ENCODE peak calls at places on chromosomes 11 and 22, in five cellular contexts. One of them, this sample, is unnamed. For H3K36me3, the result is how much of the 10 kb centered on the place peaks cover.

GRCh38 chr11:18384157-18384641 is 10.2 kb upstream of the LDHA start:
- DNase-seq in stomach: peak
- DNase-seq in upper lobe of right lung: peak
- DNase-seq in tibial artery: peak
- DNase-seq in iPS DF 6.9: no peak
- DNase-seq in this sample: no peak

GRCh38 chr11:79768343-79768742 is 327.5 kb upstream of the TENM4 start:
- DNase-seq in iPS DF 6.9: no peak
- DNase-seq in upper lobe of right lung: no peak
- DNase-seq in tibial artery: no peak
- DNase-seq in stomach: peak
- DNase-seq in this sample: no peak

GRCh38 chr11:74154621-74155281 is 16.1 kb downstream of the C2CD3 start:
- DNase-seq in stomach: no peak
- DNase-seq in iPS DF 6.9: no peak
- DNase-seq in upper lobe of right lung: no peak
- DNase-seq in tibial artery: peak
- DNase-seq in this sample: no peak

GRCh38 chr22:17130199-17130598 is 9.0 kb upstream of the TMEM121B start:
- DNase-seq in tibial artery: no peak
- DNase-seq in iPS DF 6.9: no peak
- DNase-seq in stomach: no peak
- DNase-seq in upper lobe of right lung: no peak
- DNase-seq in this sample: no peak

GRCh38 chr11:118666331-118666730 is 13.1 kb downstream of the TREH start:
- DNase-seq in iPS DF 6.9: no peak
- DNase-seq in upper lobe of right lung: peak
- DNase-seq in tibial artery: no peak
- DNase-seq in stomach: no peak
- DNase-seq in this sample: no peak

GRCh38 chr11:3073029-3073435 is 15.8 kb upstream of the CARS1 start:
- DNase-seq in upper lobe of right lung: no peak
- DNase-seq in iPS DF 6.9: no peak
- DNase-seq in tibial artery: no peak
- DNase-seq in stomach: no peak
- DNase-seq in this sample: no peak

GRCh38 chr11:72230764-72231365 is 6.3 kb downstream of the INPPL1 start:
- DNase-seq in tibial artery: no peak
- DNase-seq in upper lobe of right lung: peak
- DNase-seq in iPS DF 6.9: no peak
- DNase-seq in stomach: peak
- DNase-seq in this sample: no peak

GRCh38 chr22:31607696-31608095 is 54.3 kb downstream of the PISD start:
- DNase-seq in stomach: no peak
- DNase-seq in upper lobe of right lung: no peak
- DNase-seq in tibial artery: no peak
- DNase-seq in iPS DF 6.9: no peak
- DNase-seq in this sample: no peak

GRCh38 chr11:113649311-113649710 is 56.8 kb downstream of the TMPRSS5 start:
- DNase-seq in stomach: no peak
- DNase-seq in iPS DF 6.9: no peak
- DNase-seq in upper lobe of right lung: no peak
- DNase-seq in tibial artery: no peak
- DNase-seq in this sample: no peak

GRCh38 chr11:13260963-13261599 is 16.5 kb upstream of the BMAL1 start:
- DNase-seq in tibial artery: peak
- DNase-seq in stomach: no peak
- DNase-seq in iPS DF 6.9: no peak
- DNase-seq in upper lobe of right lung: no peak
- DNase-seq in this sample: no peak

GRCh38 chr22:49788492-49788891 is 39.2 kb downstream of the BRD1 start:
- DNase-seq in iPS DF 6.9: no peak
- DNase-seq in stomach: peak
- DNase-seq in upper lobe of right lung: no peak
- DNase-seq in tibial artery: peak
- DNase-seq in this sample: no peak

GRCh38 chr11:126185200-126186030 is 26.0 kb downstream of the RPUSD4 start:
- DNase-seq in iPS DF 6.9: no peak
- DNase-seq in tibial artery: no peak
- DNase-seq in stomach: no peak
- DNase-seq in upper lobe of right lung: no peak
- DNase-seq in this sample: no peak

GRCh38 chr11:72971611-72972010 is 157.4 kb downstream of the ATG16L2 start:
- DNase-seq in tibial artery: no peak
- DNase-seq in iPS DF 6.9: no peak
- DNase-seq in stomach: no peak
- DNase-seq in upper lobe of right lung: no peak
- DNase-seq in this sample: no peak

GRCh38 chr11:70862093-70862492 is 390.3 kb downstream of the SHANK2 start:
- DNase-seq in iPS DF 6.9: no peak
- DNase-seq in upper lobe of right lung: no peak
- DNase-seq in stomach: no peak
- DNase-seq in tibial artery: no peak
- DNase-seq in this sample: no peak

GRCh38 chr11:65934014-65934413 is 11.3 kb upstream of the TSGA10IP start:
- DNase-seq in tibial artery: no peak
- DNase-seq in stomach: no peak
- DNase-seq in iPS DF 6.9: no peak
- DNase-seq in upper lobe of right lung: no peak
- DNase-seq in this sample: no peak

GRCh38 chr11:130606781-130607511 is 158.5 kb downstream of the ADAMTS15 start:
- DNase-seq in iPS DF 6.9: no peak
- DNase-seq in stomach: no peak
- DNase-seq in upper lobe of right lung: no peak
- DNase-seq in tibial artery: peak
- DNase-seq in this sample: no peak

GRCh38 chr22:48394787-48395620 is 1432.7 kb downstream of the BRD1 start:
- DNase-seq in tibial artery: no peak
- DNase-seq in iPS DF 6.9: no peak
- DNase-seq in stomach: no peak
- DNase-seq in upper lobe of right lung: no peak
- DNase-seq in this sample: no peak

GRCh38 chr11:46719048-46719542 is at the start of gene F2:
- DNase-seq in stomach: no peak
- DNase-seq in upper lobe of right lung: no peak
- DNase-seq in tibial artery: no peak
- DNase-seq in iPS DF 6.9: no peak
- DNase-seq in this sample: no peak

GRCh38 chr11:28621648-28622215 is 513.5 kb downstream of the METTL15 start:
- DNase-seq in stomach: peak
- DNase-seq in upper lobe of right lung: no peak
- DNase-seq in tibial artery: no peak
- DNase-seq in iPS DF 6.9: no peak
- DNase-seq in this sample: no peak

GRCh38 chr22:40723396-40723933 is 44.2 kb downstream of the MCHR1 start:
- DNase-seq in stomach: no peak
- DNase-seq in upper lobe of right lung: no peak
- DNase-seq in iPS DF 6.9: no peak
- DNase-seq in tibial artery: no peak
- DNase-seq in this sample: no peak

GRCh38 chr11:120954381-120954780 is 69.5 kb upstream of the TBCEL start:
- DNase-seq in tibial artery: no peak
- DNase-seq in stomach: no peak
- DNase-seq in iPS DF 6.9: no peak
- DNase-seq in upper lobe of right lung: no peak
- DNase-seq in this sample: no peak

DNA sequence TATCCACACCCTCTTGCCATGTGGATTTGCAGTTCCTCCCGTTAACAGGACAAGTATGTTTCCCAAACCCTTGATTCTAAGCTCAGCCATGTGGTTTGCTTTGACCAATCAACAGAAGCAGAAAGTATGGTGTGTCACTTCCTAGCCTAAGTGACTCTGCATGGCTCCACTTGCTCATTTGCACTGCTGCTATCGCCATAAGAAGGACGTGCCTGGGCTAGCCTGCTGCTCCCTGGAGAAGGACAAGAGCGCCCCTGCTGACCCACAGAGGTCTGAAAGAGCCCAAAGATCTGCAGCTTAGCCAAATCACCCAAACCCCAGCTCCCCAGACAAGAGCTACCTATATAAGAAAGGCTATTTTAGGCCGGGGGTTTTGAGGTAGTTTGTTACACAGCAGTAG is 18.0 kb downstream of the TBRG1 start:
- DNase-seq in upper lobe of right lung: no peak
- DNase-seq in stomach: no peak
- DNase-seq in tibial artery: no peak
- DNase-seq in iPS DF 6.9: no peak
- DNase-seq in this sample: no peak
- H3K36me3 ChIP-seq in upper lobe of right lung: under half
- H3K36me3 ChIP-seq in stomach: under half
- H3K36me3 ChIP-seq in tibial artery: under half
- H3K36me3 ChIP-seq in iPS DF 6.9: under half
- H3K36me3 ChIP-seq in this sample: under half

DNA sequence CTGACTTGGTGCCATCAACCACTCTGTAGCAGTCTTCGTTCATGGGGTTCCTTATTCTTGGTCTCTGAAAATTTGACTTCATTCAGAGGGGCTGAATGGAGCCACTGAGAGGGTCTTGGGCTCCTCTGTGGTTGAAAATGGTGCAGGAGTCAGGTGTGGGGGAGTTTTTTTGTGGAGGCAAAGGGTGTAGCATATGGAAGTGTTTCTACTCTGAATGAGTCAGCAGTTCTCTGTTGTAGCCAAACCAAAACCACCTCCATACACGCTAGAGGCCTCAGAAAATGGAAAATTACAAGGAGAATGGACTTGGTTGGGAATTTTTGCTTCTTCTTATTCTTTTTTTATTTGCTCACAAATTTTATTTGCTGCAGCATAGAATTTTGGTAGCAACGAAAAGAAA is 111.5 kb downstream of the MYO18B start:
- DNase-seq in iPS DF 6.9: no peak
- DNase-seq in tibial artery: no peak
- DNase-seq in stomach: no peak
- DNase-seq in upper lobe of right lung: no peak
- DNase-seq in this sample: no peak
- H3K36me3 ChIP-seq in iPS DF 6.9: under half
- H3K36me3 ChIP-seq in tibial artery: under half
- H3K36me3 ChIP-seq in stomach: under half
- H3K36me3 ChIP-seq in upper lobe of right lung: under half
- H3K36me3 ChIP-seq in this sample: under half

GRCh38 chr22:21702094-21702493 is 33.5 kb downstream of the YPEL1 start:
- DNase-seq in stomach: no peak
- DNase-seq in tibial artery: no peak
- DNase-seq in upper lobe of right lung: no peak
- DNase-seq in iPS DF 6.9: no peak
- DNase-seq in this sample: no peak
- H3K36me3 ChIP-seq in stomach: half or more
- H3K36me3 ChIP-seq in tibial artery: under half
- H3K36me3 ChIP-seq in upper lobe of right lung: under half
- H3K36me3 ChIP-seq in iPS DF 6.9: under half
- H3K36me3 ChIP-seq in this sample: under half

DNA sequence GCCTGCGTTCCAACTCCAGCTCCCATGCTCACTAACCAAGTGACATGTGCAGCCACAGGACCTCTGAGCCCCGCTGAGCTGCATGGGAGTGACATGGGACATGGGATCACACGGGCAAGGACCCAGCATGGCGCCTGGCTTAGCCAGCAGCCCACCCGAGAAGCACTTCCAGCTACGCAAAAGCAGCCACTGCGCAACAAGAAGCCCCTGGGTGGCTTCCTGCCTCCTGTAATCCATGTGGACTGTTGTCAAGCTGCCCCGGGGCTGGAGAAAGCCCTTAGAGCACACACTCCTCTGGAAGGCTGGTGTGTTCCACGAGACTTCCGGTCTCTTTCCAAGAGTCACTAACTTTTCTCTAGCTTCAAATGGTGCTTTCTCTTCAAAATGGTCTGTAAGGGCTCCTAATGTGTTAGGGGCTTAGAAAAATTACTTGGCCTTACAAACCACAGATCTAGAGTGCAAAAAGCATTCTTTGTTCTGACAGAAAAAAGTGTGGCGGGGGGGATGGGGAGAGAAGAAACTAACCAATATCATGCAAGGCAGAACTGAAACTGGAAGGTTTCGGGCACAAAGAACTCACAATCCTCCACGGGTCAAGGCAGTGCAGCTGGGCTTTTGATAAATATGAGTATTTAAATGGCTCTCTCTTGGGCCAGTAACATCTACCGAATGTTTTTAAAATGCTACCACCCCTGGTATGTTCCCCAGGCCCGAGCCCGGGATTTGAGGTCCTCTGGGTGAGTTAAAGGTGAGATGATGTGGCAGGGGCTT is 5.5 kb downstream of the C11orf24 start:
- DNase-seq in stomach: no peak
- DNase-seq in upper lobe of right lung: no peak
- DNase-seq in iPS DF 6.9: no peak
- DNase-seq in tibial artery: no peak
- DNase-seq in this sample: peak
- H3K36me3 ChIP-seq in stomach: half or more
- H3K36me3 ChIP-seq in upper lobe of right lung: half or more
- H3K36me3 ChIP-seq in iPS DF 6.9: under half
- H3K36me3 ChIP-seq in tibial artery: half or more
- H3K36me3 ChIP-seq in this sample: under half

GRCh38 chr22:35743466-35743865 is 25.8 kb downstream of the APOL5 start:
- DNase-seq in upper lobe of right lung: no peak
- DNase-seq in tibial artery: no peak
- DNase-seq in stomach: no peak
- DNase-seq in iPS DF 6.9: no peak
- DNase-seq in this sample: no peak
- H3K36me3 ChIP-seq in upper lobe of right lung: under half
- H3K36me3 ChIP-seq in tibial artery: under half
- H3K36me3 ChIP-seq in stomach: half or more
- H3K36me3 ChIP-seq in iPS DF 6.9: under half
- H3K36me3 ChIP-seq in this sample: under half

GRCh38 chr22:46099740-46100139 is 50.6 kb upstream of the PPARA start:
- DNase-seq in tibial artery: no peak
- DNase-seq in upper lobe of right lung: no peak
- DNase-seq in stomach: no peak
- DNase-seq in iPS DF 6.9: no peak
- DNase-seq in this sample: no peak
- H3K36me3 ChIP-seq in tibial artery: half or more
- H3K36me3 ChIP-seq in upper lobe of right lung: half or more
- H3K36me3 ChIP-seq in stomach: half or more
- H3K36me3 ChIP-seq in iPS DF 6.9: under half
- H3K36me3 ChIP-seq in this sample: under half

DNA sequence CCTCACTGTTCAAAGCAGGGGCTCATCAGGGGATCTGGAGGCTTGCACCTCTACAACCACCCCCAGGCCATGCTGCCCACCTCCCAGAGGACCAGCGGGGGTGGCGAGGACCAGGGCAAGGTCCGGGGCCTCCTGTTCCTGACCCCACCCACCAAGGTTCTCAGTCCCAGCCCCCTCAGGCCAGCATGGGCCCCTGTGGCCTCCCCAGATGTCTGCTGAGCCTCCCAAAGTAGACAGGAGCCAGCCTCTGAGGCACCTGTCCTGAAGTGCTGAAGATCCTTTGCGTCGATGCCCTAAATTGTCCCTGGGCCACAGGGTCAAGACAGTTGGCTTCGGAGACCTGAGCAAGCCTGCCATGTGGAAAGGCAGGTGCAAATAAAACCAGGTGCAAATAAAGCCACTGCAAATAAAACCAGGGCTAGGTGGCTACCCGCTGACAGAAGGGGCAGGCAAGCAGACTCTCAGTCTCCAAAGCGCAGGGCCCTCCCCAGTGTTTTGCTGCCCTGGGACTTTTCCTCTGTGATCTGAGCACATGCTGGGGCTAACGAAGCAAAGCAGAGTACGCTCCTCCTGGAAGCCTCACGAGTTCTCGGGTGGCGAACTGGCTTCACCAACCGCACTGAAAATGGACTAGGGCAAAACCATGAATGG is 22.4 kb upstream of the ARFGAP3 start:
- DNase-seq in stomach: no peak
- DNase-seq in tibial artery: no peak
- DNase-seq in iPS DF 6.9: no peak
- DNase-seq in upper lobe of right lung: no peak
- DNase-seq in this sample: no peak
- H3K36me3 ChIP-seq in stomach: half or more
- H3K36me3 ChIP-seq in tibial artery: half or more
- H3K36me3 ChIP-seq in iPS DF 6.9: under half
- H3K36me3 ChIP-seq in upper lobe of right lung: half or more
- H3K36me3 ChIP-seq in this sample: half or more

This sample was measured in GM06990.